ENCODE peak calls at places on chromosomes 13 and 19, in four cellular contexts. One of them, this sample, is unnamed.

GRCh38 chr13:45812599-45813372 is 38.8 kb downstream of the SIAH3 start:
- DNase-seq in cardiac fibroblast: no peak
- DNase-seq in nephron progenitor cell: no peak
- DNase-seq in GM13977: no peak
- DNase-seq in this sample: peak; percentile 60

GRCh38 chr19:1189419-1189818 is 15.4 kb upstream of the SBNO2 start:
- DNase-seq in cardiac fibroblast: no peak
- DNase-seq in nephron progenitor cell: no peak
- DNase-seq in GM13977: no peak
- DNase-seq in this sample: no peak

GRCh38 chr19:55081773-55082022 is 6.0 kb downstream of the EPS8L1 start:
- DNase-seq in GM13977: no peak
- DNase-seq in cardiac fibroblast: no peak
- DNase-seq in nephron progenitor cell: no peak
- DNase-seq in this sample: no peak

GRCh38 chr13:52738719-52739467 is 727 bp downstream of the CNMD start:
- DNase-seq in nephron progenitor cell: peak; percentile 78
- DNase-seq in cardiac fibroblast: peak; percentile 1
- DNase-seq in GM13977: peak; percentile 80
- DNase-seq in this sample: no peak

GRCh38 chr19:19539738-19540703 is 2.0 kb downstream of the CILP2 start:
- DNase-seq in GM13977: peak; percentile 90
- DNase-seq in cardiac fibroblast: peak; percentile 67
- DNase-seq in nephron progenitor cell: peak; percentile 43
- DNase-seq in this sample: no peak

GRCh38 chr19:53545271-53546065 is 7.5 kb downstream of the ZNF331 start:
- DNase-seq in nephron progenitor cell: no peak
- DNase-seq in cardiac fibroblast: peak; percentile 26
- DNase-seq in GM13977: no peak
- DNase-seq in this sample: no peak

GRCh38 chr19:30288957-30289735 is 83.0 kb upstream of the ZNF536 start:
- DNase-seq in nephron progenitor cell: no peak
- DNase-seq in cardiac fibroblast: no peak
- DNase-seq in GM13977: no peak
- DNase-seq in this sample: no peak

GRCh38 chr13:77990973-77991372 is 72.3 kb upstream of the EDNRB start:
- DNase-seq in nephron progenitor cell: no peak
- DNase-seq in GM13977: no peak
- DNase-seq in cardiac fibroblast: no peak
- DNase-seq in this sample: no peak

GRCh38 chr13:105207586-105208293 is 1327.7 kb downstream of the EFNB2 start:
- DNase-seq in cardiac fibroblast: peak; percentile 27
- DNase-seq in GM13977: no peak
- DNase-seq in nephron progenitor cell: no peak
- DNase-seq in this sample: no peak

GRCh38 chr19:55406869-55407624 is 541 bp downstream of the UBE2S start:
- DNase-seq in cardiac fibroblast: peak; percentile 50
- DNase-seq in nephron progenitor cell: no peak
- DNase-seq in GM13977: peak; percentile 62
- DNase-seq in this sample: no peak

GRCh38 chr13:113633485-113633873 is 24.5 kb downstream of the ATP4B start:
- DNase-seq in nephron progenitor cell: no peak
- DNase-seq in GM13977: no peak
- DNase-seq in cardiac fibroblast: no peak
- DNase-seq in this sample: no peak

GRCh38 chr13:114141261-114141996 is 9.0 kb upstream of the RASA3 start:
- DNase-seq in GM13977: no peak
- DNase-seq in nephron progenitor cell: no peak
- DNase-seq in cardiac fibroblast: no peak
- DNase-seq in this sample: no peak

GRCh38 chr13:82627183-82627582 is 1255.1 kb downstream of the SLITRK1 start:
- DNase-seq in nephron progenitor cell: no peak
- DNase-seq in GM13977: no peak
- DNase-seq in cardiac fibroblast: no peak
- DNase-seq in this sample: no peak

GRCh38 chr19:4984448-4984990 is 15.6 kb downstream of the KDM4B start:
- DNase-seq in cardiac fibroblast: no peak
- DNase-seq in nephron progenitor cell: peak; percentile 44
- DNase-seq in GM13977: no peak
- DNase-seq in this sample: no peak

GRCh38 chr19:32404939-32405430 is 585 bp upstream of the DPY19L3 start:
- DNase-seq in nephron progenitor cell: peak; percentile 60
- DNase-seq in GM13977: no peak
- DNase-seq in cardiac fibroblast: peak; percentile 50
- DNase-seq in this sample: peak; percentile 71

GRCh38 chr13:64869539-64869938 is 2360.6 kb downstream of the PCDH9 start:
- DNase-seq in GM13977: no peak
- DNase-seq in cardiac fibroblast: no peak
- DNase-seq in nephron progenitor cell: no peak
- DNase-seq in this sample: no peak

GRCh38 chr13:34034411-34034810 is 216.5 kb downstream of the RFC3 start:
- DNase-seq in cardiac fibroblast: no peak
- DNase-seq in nephron progenitor cell: no peak
- DNase-seq in GM13977: no peak
- DNase-seq in this sample: no peak

GRCh38 chr13:114219406-114219805 is 15.3 kb upstream of the CDC16 start:
- DNase-seq in nephron progenitor cell: no peak
- DNase-seq in cardiac fibroblast: peak; percentile 31
- DNase-seq in GM13977: no peak
- DNase-seq in this sample: no peak

GRCh38 chr13:104315606-104316005 is 1249.4 kb upstream of the SLC10A2 start:
- DNase-seq in GM13977: no peak
- DNase-seq in cardiac fibroblast: peak; percentile 88
- DNase-seq in nephron progenitor cell: no peak
- DNase-seq in this sample: no peak

GRCh38 chr13:110354715-110355473 is 47.8 kb downstream of the COL4A2 start:
- DNase-seq in cardiac fibroblast: no peak
- DNase-seq in nephron progenitor cell: no peak
- DNase-seq in GM13977: peak; percentile 37
- DNase-seq in this sample: no peak

GRCh38 chr19:33998739-33999345 is 173.5 kb upstream of the LSM14A start:
- DNase-seq in cardiac fibroblast: peak; percentile 29
- DNase-seq in GM13977: no peak
- DNase-seq in nephron progenitor cell: no peak
- DNase-seq in this sample: no peak

GRCh38 chr13:101941095-101941777 is 460.6 kb downstream of the FGF14 start:
- DNase-seq in nephron progenitor cell: no peak
- DNase-seq in cardiac fibroblast: peak; percentile 3
- DNase-seq in GM13977: no peak
- DNase-seq in this sample: no peak

DNA sequence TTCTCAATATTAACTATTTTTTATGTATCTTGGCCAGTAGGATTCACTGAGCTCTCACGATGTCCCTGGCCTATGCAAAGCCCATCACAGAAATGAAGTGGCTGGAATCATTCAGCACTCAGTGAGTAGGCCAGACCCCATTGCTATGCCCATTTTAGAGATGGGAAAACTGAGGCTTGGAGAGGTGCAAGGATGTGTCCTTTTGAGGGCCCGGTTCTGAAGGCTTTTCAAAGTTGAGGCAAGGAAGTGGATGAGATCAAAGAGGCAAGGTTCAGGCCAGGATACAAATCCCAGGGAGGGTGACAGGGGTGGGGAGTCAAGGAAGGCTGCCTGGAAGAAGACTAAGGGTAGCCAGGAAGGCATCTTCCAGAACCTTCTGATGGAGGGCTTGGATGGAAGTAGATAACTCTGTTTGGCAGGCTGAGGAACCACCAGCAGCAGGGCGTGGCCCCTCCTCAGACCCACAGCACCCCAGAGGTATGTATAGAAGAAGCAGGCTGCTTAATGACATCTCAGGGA is 18.8 kb upstream of the ERCC1 start:
- DNase-seq in GM13977: no peak
- DNase-seq in nephron progenitor cell: no peak
- DNase-seq in cardiac fibroblast: no peak
- DNase-seq in this sample: no peak
- TF ChIP-seq CTCF in GM13977: no peak
- TF ChIP-seq CTCF in nephron progenitor cell: no peak
- TF ChIP-seq CTCF in cardiac fibroblast: no peak
- TF ChIP-seq CTCF in this sample: no peak

GRCh38 chr19:12687496-12688196 is at the start of gene GNG14:
- DNase-seq in GM13977: no peak
- DNase-seq in cardiac fibroblast: no peak
- DNase-seq in nephron progenitor cell: no peak
- DNase-seq in this sample: no peak
- TF ChIP-seq CTCF in GM13977: no peak
- TF ChIP-seq CTCF in cardiac fibroblast: no peak
- TF ChIP-seq CTCF in nephron progenitor cell: no peak
- TF ChIP-seq CTCF in this sample: no peak

DNA sequence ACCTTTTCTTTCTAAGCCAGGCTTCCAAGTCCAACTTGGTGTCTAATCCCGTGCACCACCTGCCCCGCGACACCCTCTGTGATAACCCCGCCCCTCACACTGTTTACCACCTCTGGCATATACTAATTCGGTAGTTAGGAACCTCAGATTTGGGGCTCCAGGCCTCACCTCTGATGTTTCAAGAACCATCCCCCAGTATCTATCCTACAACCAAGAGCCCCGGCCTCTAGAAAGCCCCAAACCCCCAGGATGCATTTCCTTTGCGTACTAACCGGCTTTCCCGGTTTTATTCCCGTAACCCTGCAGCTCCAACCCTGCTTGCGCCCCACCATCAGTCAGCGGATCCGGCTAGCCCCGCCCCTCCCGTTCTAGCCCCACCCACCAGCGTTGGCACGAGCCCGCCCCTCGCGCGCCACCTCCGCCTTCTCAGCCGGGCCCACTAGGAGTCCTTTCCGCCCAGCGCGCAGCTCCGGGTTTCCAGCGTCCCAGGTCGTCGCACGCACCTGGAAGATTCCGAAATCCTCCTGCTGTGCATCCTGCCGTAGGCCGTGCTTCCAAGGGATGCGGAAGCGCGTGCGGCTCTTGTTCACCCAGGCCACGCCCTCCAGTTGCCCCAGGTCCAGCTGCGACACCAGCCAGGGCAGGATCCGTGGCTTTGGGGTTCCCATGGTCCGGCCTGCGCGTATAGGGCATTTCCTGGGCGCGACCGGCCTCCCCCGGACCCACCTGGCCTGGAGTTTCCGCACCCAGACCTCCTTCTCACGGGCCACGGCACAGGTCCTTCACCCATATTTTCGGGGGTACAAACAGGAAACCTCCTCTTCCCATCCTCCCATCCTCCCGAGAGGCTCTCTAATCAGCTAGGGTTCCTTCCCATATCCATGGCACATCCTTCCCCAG is 1.2 kb downstream of the IRF3 start:
- DNase-seq in GM13977: peak; percentile 92
- DNase-seq in cardiac fibroblast: peak; percentile 83
- DNase-seq in nephron progenitor cell: peak; percentile 97
- DNase-seq in this sample: peak; percentile 88
- TF ChIP-seq CTCF in GM13977: no peak
- TF ChIP-seq CTCF in cardiac fibroblast: no peak
- TF ChIP-seq CTCF in nephron progenitor cell: no peak
- TF ChIP-seq CTCF in this sample: peak; percentile 53

DNA sequence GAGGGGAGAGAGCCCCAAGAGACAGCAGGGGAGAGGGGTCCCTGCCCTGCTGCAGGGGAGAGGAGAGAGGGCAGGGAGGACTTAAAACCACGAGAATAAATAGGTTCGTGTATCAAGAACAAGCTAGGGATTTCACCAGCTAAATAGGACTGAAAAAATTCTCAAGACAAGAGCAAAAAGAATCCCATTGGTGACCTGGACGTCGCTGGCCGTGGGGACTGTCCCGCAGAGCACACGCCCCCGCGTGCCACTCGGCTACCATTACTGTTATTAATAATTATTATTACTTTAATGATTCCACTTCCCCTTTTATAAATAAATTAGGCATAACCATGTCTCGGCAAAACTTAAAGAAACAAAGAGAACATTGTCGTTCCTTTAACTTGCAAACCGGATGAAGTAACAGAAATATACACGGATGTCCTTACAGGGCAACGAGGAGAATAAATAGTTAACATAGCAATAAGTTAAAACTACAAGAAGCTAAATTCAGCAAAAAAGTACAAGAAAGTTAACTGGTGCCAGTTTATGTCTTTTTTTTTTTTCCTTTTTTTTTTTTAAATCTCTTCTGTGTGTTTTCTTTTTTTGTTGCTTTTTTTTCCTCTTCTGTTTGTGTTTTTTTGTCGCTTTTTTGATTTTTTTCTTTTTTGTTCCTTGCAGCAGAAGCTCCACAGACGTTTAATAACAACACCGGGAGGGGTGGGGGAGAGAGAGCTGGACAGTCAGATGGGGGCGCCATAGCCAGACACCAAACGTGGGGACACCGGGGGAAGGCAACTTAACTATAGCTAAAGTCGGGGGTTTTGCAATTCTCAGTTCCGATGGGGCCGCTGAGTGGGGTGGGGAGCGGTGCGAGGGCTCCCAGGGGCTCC is 16.7 kb downstream of the PRKCSH start:
- DNase-seq in cardiac fibroblast: no peak
- DNase-seq in nephron progenitor cell: no peak
- DNase-seq in GM13977: peak; percentile 87
- DNase-seq in this sample: no peak
- TF ChIP-seq CTCF in cardiac fibroblast: no peak
- TF ChIP-seq CTCF in nephron progenitor cell: no peak
- TF ChIP-seq CTCF in GM13977: peak; percentile 38
- TF ChIP-seq CTCF in this sample: peak; percentile 9

GRCh38 chr19:56670401-56670960 is 1.1 kb downstream of the ZNF835 start:
- DNase-seq in GM13977: no peak
- DNase-seq in nephron progenitor cell: no peak
- DNase-seq in cardiac fibroblast: no peak
- DNase-seq in this sample: no peak

GRCh38 chr19:56670961-56671612 is 470 bp downstream of the ZNF835 start:
- DNase-seq in cardiac fibroblast: no peak
- DNase-seq in GM13977: no peak
- DNase-seq in nephron progenitor cell: no peak
- DNase-seq in this sample: no peak

GRCh38 chr19:56668676-56669075 is 2.9 kb downstream of the ZNF835 start:
- DNase-seq in GM13977: no peak
- DNase-seq in cardiac fibroblast: no peak
- DNase-seq in nephron progenitor cell: no peak
- DNase-seq in this sample: no peak

GRCh38 chr19:56667311-56667870 is 4.2 kb downstream of the ZNF835 start:
- DNase-seq in GM13977: no peak
- DNase-seq in nephron progenitor cell: no peak
- DNase-seq in cardiac fibroblast: no peak
- DNase-seq in this sample: no peak

GRCh38 chr19:56671613-56671994 is at the start of gene ZNF835:
- DNase-seq in cardiac fibroblast: peak; percentile 58
- DNase-seq in GM13977: peak; percentile 49
- DNase-seq in nephron progenitor cell: no peak
- DNase-seq in this sample: no peak
- TF ChIP-seq CTCF in cardiac fibroblast: no peak
- TF ChIP-seq CTCF in GM13977: no peak
- TF ChIP-seq CTCF in nephron progenitor cell: no peak
- TF ChIP-seq CTCF in this sample: no peak

This sample was measured in type B pancreatic cell.